ENCODE peak calls at places on chromosomes 4 and X, in ten cellular contexts. D is foreskin fibroblast, I is esophagus muscularis mucosa, S is neural progenitor cell, R is ovary, P is nephron progenitor cell, Z is astrocyte of the spinal cord, G is AG10803, E is cardiac fibroblast, N is GM10248. J is an unnamed sample.
A peak's percentile ranks its signal among the peaks of the same experiment; 100 is the strongest.

GRCh38 chr4:182242793-182243192 is 409 bp upstream of the TENM3 start:
- DNase-seq in D (peak; percentile 10), I (no peak), S (no peak), R (no peak), P (no peak), Z (peak; percentile 47), G (no peak), E (peak; percentile 42), N (no peak), J (no peak)

GRCh38 chrX:1336331-1337143 is at the start of gene IL3RA:
- DNase-seq in D (peak; percentile 35), I (no peak), S (no peak), R (peak; percentile 44), P (no peak), Z (no peak), G (peak; percentile 14), E (peak; percentile 25), N (peak; percentile 60), J (peak; percentile 22)

GRCh38 chr4:94454405-94454804 is 2.7 kb downstream of the PDLIM5 start:
- DNase-seq in D (no peak), I (no peak), S (no peak), R (no peak), P (no peak), Z (peak; percentile 46), G (no peak), E (peak; percentile 24), N (no peak), J (no peak)

GRCh38 chr4:65502151-65502691 is 168.1 kb downstream of the EPHA5 start:
- DNase-seq in D (peak; percentile 2), I (no peak), S (no peak), R (no peak), P (no peak), Z (peak; percentile 84), G (peak; percentile 43), E (peak; percentile 29), N (no peak), J (no peak)

GRCh38 chrX:106302304-106302703 is 134.2 kb downstream of the PWWP3B start:
- DNase-seq in D (peak; percentile 27), I (no peak), S (no peak), R (no peak), P (no peak), Z (peak; percentile 72), G (peak; percentile 1), E (peak; percentile 4), N (no peak), J (no peak)

GRCh38 chr4:46123872-46124755 is at the start of gene GABRG1:
- DNase-seq in D (no peak), I (no peak), S (peak; percentile 62), R (no peak), P (peak; percentile 34), Z (no peak), G (no peak), E (no peak), N (no peak), J (no peak)

GRCh38 chr4:108029731-108030130 is 40.0 kb downstream of the HADH start:
- DNase-seq in D (peak; percentile 75), I (no peak), S (no peak), R (no peak), P (no peak), Z (no peak), G (peak; percentile 22), E (no peak), N (no peak), J (no peak)

GRCh38 chrX:10051866-10052265 is 84.7 kb downstream of the CLDN34 start:
- DNase-seq in D (no peak), I (no peak), S (no peak), R (no peak), P (no peak), Z (no peak), G (no peak), E (no peak), N (no peak), J (no peak)

GRCh38 chrX:131063613-131064012 is 5.5 kb downstream of the ARHGAP36 start:
- DNase-seq in D (no peak), I (no peak), S (peak; percentile 47), R (no peak), P (peak; percentile 23), Z (no peak), G (no peak), E (no peak), N (no peak), J (no peak)

GRCh38 chr4:184437988-184438774 is 36.2 kb downstream of the IRF2 start:
- DNase-seq in D (no peak), I (no peak), S (no peak), R (no peak), P (no peak), Z (peak; percentile 14), G (no peak), E (no peak), N (no peak), J (no peak)

GRCh38 chrX:85391185-85391878 is 11.9 kb upstream of the POF1B start:
- DNase-seq in D (no peak), I (no peak), S (no peak), R (no peak), P (no peak), Z (no peak), G (no peak), E (no peak), N (no peak), J (no peak)

GRCh38 chr4:2977116-2978097 is 14.0 kb downstream of the GRK4 start:
- DNase-seq in D (peak; percentile 78), I (no peak), S (no peak), R (no peak), P (no peak), Z (peak; percentile 42), G (peak; percentile 44), E (peak; percentile 41), N (no peak), J (no peak)

GRCh38 chr4:163949976-163950601 is 455.6 kb downstream of the TMA16 start:
- DNase-seq in D (no peak), I (no peak), S (no peak), R (no peak), P (no peak), Z (no peak), G (no peak), E (no peak), N (no peak), J (no peak)

GRCh38 chr4:8703401-8703696 is 110.8 kb downstream of the CPZ start:
- DNase-seq in D (no peak), I (no peak), S (no peak), R (peak; percentile 3), P (no peak), Z (no peak), G (no peak), E (no peak), N (no peak), J (no peak)

GRCh38 chrX:153984351-153985178 is 12.0 kb downstream of the TMEM187 start:
- DNase-seq in D (no peak), I (no peak), S (no peak), R (no peak), P (no peak), Z (no peak), G (no peak), E (no peak), N (peak; percentile 67), J (peak; percentile 82)

GRCh38 chrX:119272882-119273806 is 37.1 kb downstream of the PGRMC1 start:
- DNase-seq in D (peak; percentile 60), I (no peak), S (peak; percentile 34), R (peak; percentile 44), P (no peak), Z (peak; percentile 40), G (peak; percentile 46), E (peak; percentile 51), N (peak; percentile 60), J (peak; percentile 63)
- TF ChIP-seq CTCF in D (peak; percentile 12), I (no peak), S (no peak), R (no peak), P (no peak), Z (peak; percentile 37), G (peak; percentile 15), E (peak; percentile 28), N (no peak), J (no peak)

DNA sequence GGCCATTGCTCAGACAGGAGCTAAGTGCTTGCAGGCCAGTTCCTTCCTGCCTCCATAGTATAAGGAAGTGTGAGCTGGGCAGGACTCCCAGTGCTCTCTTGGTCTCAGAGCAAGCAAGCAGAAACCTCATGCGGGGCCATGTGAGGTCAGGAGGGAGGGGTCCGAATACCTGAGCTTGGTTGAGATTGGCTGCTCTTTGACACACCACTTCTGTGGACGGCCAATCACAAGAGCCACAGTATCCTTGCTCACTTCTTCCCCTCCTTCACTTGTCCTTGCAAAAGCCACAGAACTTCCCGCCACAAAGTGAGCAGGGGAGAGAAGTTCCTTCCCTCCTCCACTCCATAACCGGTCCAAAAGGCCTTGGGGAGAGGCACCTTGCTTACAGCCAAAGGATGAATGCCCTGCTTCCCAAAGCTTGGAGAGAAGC is 56.7 kb downstream of the PRPS1 start:
- DNase-seq in D (peak; percentile 52), I (peak; percentile 93), S (no peak), R (peak; percentile 77), P (no peak), Z (peak; percentile 62), G (no peak), E (peak; percentile 90), N (peak; percentile 23), J (peak; percentile 46)
- TF ChIP-seq CTCF in D (no peak), I (no peak), S (no peak), R (no peak), P (no peak), Z (no peak), G (no peak), E (no peak), N (no peak), J (no peak)

GRCh38 chr4:66555301-66555700 is 885.0 kb upstream of the EPHA5 start:
- DNase-seq in D (no peak), I (no peak), S (no peak), R (no peak), P (no peak), Z (peak; percentile 61), G (peak; percentile 33), E (peak; percentile 85), N (no peak), J (no peak)

GRCh38 chr4:66558651-66559050 is 888.4 kb upstream of the EPHA5 start:
- DNase-seq in D (no peak), I (no peak), S (no peak), R (no peak), P (no peak), Z (peak; percentile 62), G (peak; percentile 5), E (peak; percentile 32), N (no peak), J (no peak)

GRCh38 chr4:66562276-66562806 is 892.1 kb upstream of the EPHA5 start:
- DNase-seq in D (no peak), I (no peak), S (no peak), R (no peak), P (no peak), Z (peak; percentile 63), G (peak; percentile 13), E (peak; percentile 52), N (no peak), J (no peak)

GRCh38 chr4:66554844-66555243 is 884.6 kb upstream of the EPHA5 start:
- DNase-seq in D (no peak), I (no peak), S (no peak), R (no peak), P (no peak), Z (no peak), G (no peak), E (no peak), N (no peak), J (no peak)

GRCh38 chr4:66556651-66557278 is 886.5 kb upstream of the EPHA5 start:
- DNase-seq in D (no peak), I (no peak), S (no peak), R (no peak), P (no peak), Z (no peak), G (no peak), E (no peak), N (no peak), J (no peak)
- TF ChIP-seq CTCF in D (no peak), I (no peak), S (no peak), R (no peak), P (no peak), Z (no peak), G (no peak), E (no peak), N (no peak), J (no peak)

GRCh38 chr4:51942833-51943215 is 77.3 kb downstream of the LRRC66 start:
- DNase-seq in D (no peak), I (peak; percentile 7), S (no peak), R (no peak), P (no peak), Z (no peak), G (no peak), E (no peak), N (no peak), J (no peak)
- TF ChIP-seq CTCF in D (no peak), I (no peak), S (no peak), R (no peak), P (no peak), Z (no peak), G (no peak), E (no peak), N (no peak), J (no peak)